ENCODE peak calls at places on chromosomes 2 and 18, in five cellular contexts. O, E, P, A and U are unnamed samples.

GRCh38 chr2:144341538-144341937 is 178.4 kb downstream of the ZEB2 start:
- DNase-seq in E (no peak), O (no peak), P (no peak), A (peak; percentile 12), U (no peak)

GRCh38 chr2:127857494-127857818 is 499 bp downstream of the POLR2D start:
- DNase-seq in P (no peak), O (no peak), A (no peak), E (no peak), U (peak; percentile 56)

GRCh38 chr2:240569998-240570530 is 1.8 kb downstream of the RNPEPL1 start:
- DNase-seq in E (no peak), P (peak; percentile 45), A (no peak), O (no peak), U (no peak)

GRCh38 chr2:11075221-11075620 is 80.0 kb upstream of the SLC66A3 start:
- DNase-seq in E (no peak), P (no peak), O (no peak), A (no peak), U (no peak)

GRCh38 chr2:12797815-12798214 is 81.1 kb downstream of the TRIB2 start:
- DNase-seq in P (no peak), E (no peak), A (peak; percentile 92), O (no peak), U (peak; percentile 78)

GRCh38 chr2:117771969-117772630 is 42.4 kb upstream of the DDX18 start:
- DNase-seq in P (no peak), E (no peak), O (no peak), A (peak; percentile 15), U (peak; percentile 39)

GRCh38 chr2:10592652-10593051 is 97.1 kb downstream of the NOL10 start:
- DNase-seq in O (no peak), A (no peak), E (no peak), P (no peak), U (no peak)

GRCh38 chr2:121253674-121254240 is 31.2 kb downstream of the TFCP2L1 start:
- DNase-seq in A (no peak), P (no peak), E (no peak), O (no peak), U (no peak)

GRCh38 chr2:47906261-47907096 is at the start of gene FBXO11:
- DNase-seq in A (peak; percentile 99), O (peak; percentile 98), E (peak; percentile 98), P (peak; percentile 98), U (peak; percentile 98)

GRCh38 chr2:120937736-120938131 is 202.1 kb downstream of the GLI2 start:
- DNase-seq in O (no peak), E (peak; percentile 64), A (no peak), P (no peak), U (no peak)

GRCh38 chr2:151380617-151381235 is 23.3 kb downstream of the TNFAIP6 start:
- DNase-seq in P (no peak), E (no peak), O (no peak), A (no peak), U (no peak)

GRCh38 chr2:154329510-154329909 is 369.0 kb upstream of the KCNJ3 start:
- DNase-seq in E (no peak), O (no peak), P (no peak), A (no peak), U (no peak)

GRCh38 chr2:239225456-239225855 is 175.4 kb downstream of the HDAC4 start:
- DNase-seq in E (no peak), P (peak; percentile 47), O (no peak), A (no peak), U (peak; percentile 32)

GRCh38 chr2:156892449-156893335 is 364.8 kb upstream of the GALNT5 start:
- DNase-seq in O (no peak), E (no peak), P (no peak), A (peak; percentile 46), U (peak; percentile 53)

GRCh38 chr2:201777043-201777442 is 3.7 kb downstream of the ALS2 start:
- DNase-seq in P (no peak), O (no peak), E (no peak), A (no peak), U (no peak)

GRCh38 chr2:237026981-237027711 is 58.5 kb upstream of the COPS8 start:
- DNase-seq in O (peak; percentile 62), E (peak; percentile 60), A (peak; percentile 86), P (peak; percentile 74), U (peak; percentile 66)

GRCh38 chr2:230325316-230326243 is 1.4 kb upstream of the SP140L start:
- DNase-seq in E (no peak), O (no peak), P (no peak), A (no peak), U (no peak)

GRCh38 chr2:217282531-217282930 is 422.7 kb upstream of the TNP1 start:
- DNase-seq in P (no peak), A (no peak), E (no peak), O (no peak), U (no peak)

GRCh38 chr2:189412330-189412953 is 28.8 kb upstream of the WDR75 start:
- DNase-seq in E (peak; percentile 38), P (no peak), O (peak; percentile 23), A (peak; percentile 72), U (peak; percentile 55)

GRCh38 chr2:33412920-33413319 is 63.5 kb upstream of the RASGRP3 start:
- DNase-seq in P (no peak), A (peak; percentile 82), E (no peak), O (peak; percentile 28), U (peak; percentile 62)

GRCh38 chr2:212245868-212246267 is 292.7 kb downstream of the ERBB4 start:
- DNase-seq in P (no peak), E (no peak), A (no peak), O (no peak), U (no peak)

GRCh38 chr2:46275995-46276394 is 21.2 kb upstream of the EPAS1 start:
- DNase-seq in P (peak; percentile 65), E (peak; percentile 59), O (peak; percentile 87), A (peak; percentile 89), U (no peak)

GRCh38 chr18:6570581-6571238 is 156.0 kb upstream of the L3MBTL4 start:
- DNase-seq in E (no peak), A (no peak), P (no peak), O (no peak), U (no peak)
- H3K4me3 ChIP-seq in E (no peak overlapping the region), A (no peak overlapping the region), P (no peak overlapping the region), O (no peak overlapping the region), U (no peak overlapping the region)

GRCh38 chr18:59696311-59697235 is 650 bp downstream of the CCBE1 start:
- DNase-seq in P (no peak), O (no peak), A (no peak), E (peak; percentile 31), U (no peak)
- TF ChIP-seq CTCF in P (no peak), O (no peak), A (no peak), E (no peak), U (no peak)

GRCh38 chr2:68367918-68368656 is 3.0 kb downstream of the PLEK start:
- DNase-seq in A (no peak), P (no peak), O (no peak), E (no peak), U (peak; percentile 91)
- TF ChIP-seq POLR2A in A (no peak), P (no peak), O (no peak), E (no peak), U (no peak)

DNA sequence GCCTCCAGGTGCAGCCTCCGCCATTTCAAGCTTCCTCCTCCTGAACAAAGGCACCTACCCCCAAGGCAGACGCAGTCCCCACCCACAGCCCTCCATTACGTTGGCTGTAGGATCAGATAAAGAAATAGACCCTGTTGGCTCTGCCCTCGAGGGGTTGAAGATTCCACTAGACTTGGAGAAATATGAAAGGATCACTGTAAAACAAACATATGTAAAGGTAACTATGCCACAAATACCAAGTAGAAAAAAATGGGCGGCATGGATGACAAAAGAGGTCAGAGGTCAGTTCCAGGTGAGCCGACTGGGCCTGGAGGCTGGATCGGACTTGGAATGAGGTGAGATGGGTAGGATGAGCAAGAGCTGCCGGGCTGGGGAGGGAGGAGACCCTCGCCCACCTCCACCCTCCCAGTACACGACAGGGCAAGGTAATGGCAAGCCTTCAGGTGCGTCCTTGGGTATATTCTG is 84.8 kb upstream of the POMC start:
- DNase-seq in A (no peak), E (no peak), P (no peak), O (no peak), U (no peak)
- H3K4me3 ChIP-seq in A (no peak overlapping the region), E (peak overlapping the region; percentile 67), P (no peak overlapping the region), O (peak overlapping the region; percentile 66), U (no peak overlapping the region)

GRCh38 chr18:48028081-48028480 is 97.6 kb upstream of the SMAD2 start:
- DNase-seq in A (no peak), E (no peak), P (no peak), O (no peak), U (no peak)
- TF ChIP-seq CTCF in A (no peak), E (no peak), P (no peak), O (no peak), U (no peak)